ENCODE peak calls at places on chromosomes 12 and 14, in seven cellular contexts. K is lower lobe of right lung, J is tibial nerve, E is mesendoderm, V is fibroblast of lung, D is body of pancreas, O is stomach. I is an unnamed sample.

GRCh38 chr12:14554281-14555008 is 13.2 kb downstream of the PLBD1 start:
- DNase-seq in J (peak), K (peak), D (peak), V (no peak), O (peak), E (peak), I (peak)

GRCh38 chr12:121513464-121514183 is 67.2 kb downstream of the KDM2B start:
- DNase-seq in K (peak), E (peak), O (peak), J (no peak), D (no peak), V (no peak), I (peak)

GRCh38 chr14:35051796-35052195 is 5.7 kb downstream of the FAM177A1 start:
- DNase-seq in J (no peak), O (no peak), K (no peak), V (peak), D (no peak), E (no peak), I (no peak)

GRCh38 chr12:120554658-120555057 is 20.5 kb downstream of the RNF10 start:
- DNase-seq in J (no peak), D (no peak), O (no peak), E (no peak), V (no peak), K (no peak), I (no peak)

GRCh38 chr14:79631276-79631675 is 580.0 kb downstream of the DIO2 start:
- DNase-seq in K (no peak), J (no peak), E (peak), D (no peak), V (no peak), O (no peak), I (no peak)

GRCh38 chr12:67268335-67268895 is 743 bp upstream of the CAND1 start:
- DNase-seq in E (peak), J (peak), K (peak), D (peak), O (peak), V (peak), I (peak)

GRCh38 chr12:90111646-90112565 is 403.3 kb upstream of the ATP2B1 start:
- DNase-seq in E (no peak), J (no peak), D (no peak), O (no peak), K (no peak), V (no peak), I (peak)

GRCh38 chr12:121578230-121579189 is 2.3 kb downstream of the KDM2B start:
- DNase-seq in K (peak), E (peak), J (peak), V (no peak), D (peak), O (no peak), I (no peak)

GRCh38 chr12:4274960-4275868 is 1.7 kb downstream of the CCND2 start:
- DNase-seq in V (no peak), K (no peak), D (peak), O (no peak), J (no peak), E (no peak), I (no peak)

GRCh38 chr14:54533100-54533499 is 23.4 kb downstream of the CGRRF1 start:
- DNase-seq in E (no peak), K (no peak), D (no peak), V (no peak), J (no peak), O (no peak), I (no peak)

GRCh38 chr12:72330291-72330690 is 58.1 kb downstream of the TRHDE start:
- DNase-seq in K (no peak), E (peak), J (no peak), V (peak), O (no peak), D (no peak), I (no peak)

GRCh38 chr14:50835280-50835679 is 4.3 kb upstream of the NIN start:
- DNase-seq in D (no peak), O (no peak), K (no peak), J (no peak), V (peak), E (no peak), I (peak)

GRCh38 chr12:69238589-69239285 is 632 bp upstream of the CPSF6 start:
- DNase-seq in K (no peak), O (no peak), V (no peak), D (no peak), E (no peak), J (no peak), I (no peak)

GRCh38 chr12:94148841-94149780 is 734 bp downstream of the PLXNC1 start:
- DNase-seq in J (no peak), K (peak), D (peak), O (peak), V (peak), E (peak), I (no peak)

GRCh38 chr14:69674546-69675245 is 63.3 kb downstream of the SUSD6 start:
- DNase-seq in V (no peak), E (no peak), D (no peak), O (no peak), J (no peak), K (no peak), I (no peak)

GRCh38 chr12:47147749-47148148 is 68.0 kb upstream of the AMIGO2 start:
- DNase-seq in K (no peak), V (peak), J (no peak), D (no peak), O (no peak), E (no peak), I (no peak)

GRCh38 chr12:95767703-95768102 is 22.9 kb downstream of the NTN4 start:
- DNase-seq in V (no peak), J (no peak), K (no peak), D (no peak), E (no peak), O (no peak), I (no peak)

GRCh38 chr12:15883536-15883935 is 1.3 kb downstream of the STRAP start:
- DNase-seq in E (no peak), D (no peak), K (no peak), J (no peak), V (peak), O (no peak), I (peak)

GRCh38 chr12:49567302-49567610 is 686 bp downstream of the MCRS1 start:
- DNase-seq in O (no peak), V (no peak), E (no peak), J (no peak), K (no peak), D (no peak), I (no peak)

GRCh38 chr14:106622200-106622745 is 1095.9 kb downstream of the TMEM121 start:
- DNase-seq in E (no peak), J (no peak), O (no peak), V (no peak), K (no peak), D (no peak), I (no peak)

GRCh38 chr12:83123039-83123438 is 436.3 kb downstream of the TMTC2 start:
- DNase-seq in V (no peak), D (no peak), K (no peak), E (no peak), O (no peak), J (no peak), I (no peak)

GRCh38 chr12:53971129-53971528 is 1.8 kb upstream of the HOXC11 start:
- DNase-seq in E (no peak), J (no peak), V (no peak), K (no peak), D (no peak), O (no peak), I (no peak)

GRCh38 chr12:53972722-53973092 is 219 bp upstream of the HOXC11 start:
- DNase-seq in K (no peak), V (no peak), E (no peak), D (no peak), O (no peak), J (no peak), I (no peak)

GRCh38 chr12:53970451-53970850 is 2.5 kb upstream of the HOXC11 start:
- DNase-seq in K (no peak), D (no peak), V (no peak), J (no peak), O (no peak), E (no peak), I (no peak)

GRCh38 chr12:53972152-53972702 is 699 bp upstream of the HOXC11 start:
- DNase-seq in K (no peak), D (no peak), E (no peak), J (no peak), V (no peak), O (no peak), I (no peak)

GRCh38 chr12:53971686-53972085 is 1.2 kb upstream of the HOXC11 start:
- DNase-seq in V (no peak), K (no peak), E (no peak), O (no peak), J (no peak), D (no peak), I (no peak)
- H3K4me3 ChIP-seq in V (no peak), K (no peak), E (no peak), O (no peak), J (no peak), D (no peak), I (no peak)

DNA sequence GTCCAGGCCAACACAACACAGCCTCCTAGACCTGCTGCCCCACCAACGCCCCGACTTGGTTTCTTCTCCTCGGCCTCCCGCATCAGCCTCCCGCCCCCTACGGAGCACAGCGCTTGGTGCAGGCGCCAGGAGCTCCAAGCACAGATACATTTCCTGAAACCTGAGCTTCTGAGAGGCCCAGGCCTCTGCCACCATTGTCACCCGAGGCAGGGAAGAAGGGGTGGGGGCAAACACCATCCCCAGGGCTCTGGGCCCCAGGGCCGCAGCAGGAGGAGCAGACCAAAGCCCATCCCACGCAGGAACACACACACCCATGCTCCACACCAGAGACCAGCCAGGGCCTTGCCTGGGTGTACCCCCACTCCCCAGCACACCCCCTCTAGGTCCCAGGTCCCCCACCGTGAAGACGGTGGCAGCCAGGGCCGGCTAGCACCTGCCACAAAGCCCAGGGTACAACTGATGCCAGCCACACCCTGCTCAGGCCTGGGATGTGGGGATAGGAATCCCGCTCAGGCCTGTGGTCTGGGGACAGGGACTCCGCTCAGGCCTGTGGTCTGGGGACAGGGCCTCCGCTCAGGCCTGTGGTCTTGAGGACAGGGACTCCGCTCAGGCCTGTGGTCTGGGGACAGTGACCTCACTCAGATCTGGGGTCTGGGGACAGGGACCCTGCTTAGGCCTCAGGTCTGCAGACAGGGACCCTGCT is 5.4 kb downstream of the JAG2 start:
- DNase-seq in E (peak), D (no peak), J (no peak), O (no peak), K (no peak), V (no peak), I (no peak)
- H3K27ac ChIP-seq in E (no peak), D (no peak), J (no peak), O (no peak), K (no peak), V (no peak), I (no peak)

GRCh38 chr14:21192447-21192822 is 36.6 kb upstream of the OR5AU1 start:
- DNase-seq in V (no peak), J (no peak), E (no peak), D (no peak), K (no peak), O (no peak), I (no peak)
- H3K4me3 ChIP-seq in V (peak), J (peak), E (no peak), D (no peak), K (peak), O (peak), I (peak)

DNA sequence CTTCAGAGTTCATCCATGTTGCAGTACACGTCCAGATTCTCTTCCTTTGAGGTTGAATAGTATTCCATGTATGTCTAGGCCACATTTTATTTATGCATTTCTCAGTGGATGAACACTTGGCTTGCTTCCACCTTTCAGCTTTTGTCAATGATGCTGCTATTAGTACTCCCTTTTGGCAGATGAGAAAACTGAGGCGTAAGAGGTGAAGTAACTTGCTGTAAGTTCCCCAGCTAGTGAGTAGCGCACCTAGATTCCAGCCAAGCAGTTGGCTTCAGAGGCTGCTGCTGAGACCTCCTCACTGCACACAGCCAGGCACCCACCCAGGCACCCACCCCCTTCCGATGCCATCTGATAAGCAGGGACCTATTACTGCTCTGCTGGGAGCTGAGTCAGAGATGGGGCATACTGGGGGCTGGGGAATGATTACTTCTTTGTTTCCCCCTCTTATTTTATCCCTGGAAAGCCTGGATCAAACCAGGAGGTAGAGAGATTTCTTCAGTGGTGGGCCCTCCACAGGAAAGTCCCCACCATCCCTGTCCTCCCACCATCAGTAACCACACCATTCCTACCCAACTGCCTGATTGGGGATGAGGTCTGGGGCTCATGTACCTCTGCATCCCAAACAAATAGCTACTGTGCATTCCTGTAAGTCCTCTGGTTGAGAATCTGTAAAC is 234.6 kb downstream of the PCNX1 start:
- DNase-seq in D (no peak), V (peak), O (no peak), J (no peak), E (no peak), K (no peak), I (no peak)
- H3K27ac ChIP-seq in D (no peak), V (peak), O (no peak), J (no peak), E (no peak), K (no peak), I (no peak)

GRCh38 chr12:55443776-55444175 is at the start of gene OR6C2:
- DNase-seq in V (no peak), D (no peak), E (no peak), J (no peak), O (no peak), K (no peak), I (no peak)
- H3K4me3 ChIP-seq in V (no peak), D (no peak), E (no peak), J (no peak), O (no peak), K (no peak), I (no peak)

DNA sequence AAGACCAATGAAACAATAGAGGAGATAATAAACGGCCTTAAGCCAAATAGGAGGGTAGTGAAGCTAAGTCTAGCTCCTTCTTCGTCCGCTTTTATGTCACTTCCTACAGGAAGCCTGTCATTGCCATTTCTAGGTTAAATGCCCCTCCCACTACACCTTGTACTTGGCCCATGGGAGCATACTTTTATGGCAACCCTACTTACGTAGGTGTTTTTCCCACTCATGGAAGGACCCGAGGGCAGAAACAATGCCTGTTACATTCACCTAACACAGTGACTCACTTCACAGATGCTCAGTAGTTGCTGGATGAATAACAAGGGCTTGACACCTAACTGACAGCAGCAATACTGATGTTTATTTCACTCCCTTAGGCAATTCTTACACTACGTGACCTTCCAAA is 44.5 kb downstream of the ALKBH1 start:
- DNase-seq in V (peak), J (no peak), D (no peak), E (peak), O (no peak), K (no peak), I (no peak)
- H3K27ac ChIP-seq in V (no peak), J (no peak), D (no peak), E (no peak), O (no peak), K (no peak), I (no peak)

GRCh38 chr14:105475269-105475915 is 771 bp downstream of the CRIP2 start:
- DNase-seq in J (no peak), K (no peak), E (peak), D (no peak), O (no peak), V (peak), I (peak)

GRCh38 chr14:105478624-105479305 is 4.1 kb downstream of the CRIP2 start:
- DNase-seq in J (no peak), V (no peak), K (no peak), D (no peak), E (peak), O (no peak), I (no peak)

GRCh38 chr14:105477659-105478623 is 3.3 kb downstream of the CRIP2 start:
- DNase-seq in J (no peak), E (no peak), D (no peak), K (no peak), V (no peak), O (no peak), I (no peak)

GRCh38 chr14:105475916-105476845 is 1.6 kb downstream of the CRIP2 start:
- DNase-seq in J (no peak), K (peak), V (peak), O (peak), E (peak), D (peak), I (peak)

DNA sequence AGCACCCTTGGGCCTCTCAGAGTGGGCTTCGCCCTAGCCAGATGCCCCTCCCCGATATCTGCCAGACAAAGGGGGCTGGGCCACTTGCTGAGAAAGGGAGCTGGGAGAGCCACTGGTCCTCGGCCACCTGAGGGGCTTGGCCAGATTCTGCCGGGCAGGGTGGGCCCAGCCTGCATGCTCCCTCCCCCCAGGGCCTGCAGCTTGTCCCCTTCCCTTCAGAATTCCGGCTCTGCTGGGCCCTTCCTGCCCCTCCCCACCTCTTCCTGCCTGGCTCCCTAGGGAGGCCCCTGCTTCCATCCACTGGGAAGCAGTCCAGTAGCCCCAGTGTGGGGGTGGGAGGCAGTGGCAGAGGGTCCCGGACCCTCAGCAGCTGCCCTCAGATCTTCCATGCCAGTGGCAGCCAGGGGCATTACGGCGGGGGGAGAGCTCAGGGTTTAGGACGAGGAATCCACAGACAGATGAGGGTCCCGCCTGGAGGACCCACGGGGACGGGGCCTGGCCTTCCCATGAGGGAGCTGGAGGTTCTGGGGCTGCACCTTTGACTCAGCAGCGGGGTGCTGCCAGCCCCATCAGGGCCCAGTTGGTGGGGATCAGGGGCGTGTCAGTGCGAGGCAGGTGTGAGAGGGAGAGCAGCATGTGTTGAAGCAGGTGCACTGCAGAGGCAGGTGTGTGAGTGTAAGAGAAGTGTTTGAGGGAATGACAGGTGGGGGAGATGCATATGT is 2.5 kb downstream of the CRIP2 start:
- DNase-seq in J (no peak), K (no peak), E (no peak), V (no peak), D (no peak), O (no peak), I (no peak)
- H3K4me3 ChIP-seq in J (no peak), K (peak), E (no peak), V (peak), D (no peak), O (peak), I (peak)

GRCh38 chr12:101107032-101107763 is 102.8 kb downstream of the SLC5A8 start:
- DNase-seq in K (no peak), D (no peak), E (no peak), O (no peak), J (no peak), V (no peak), I (no peak)
- H3K27ac ChIP-seq in K (no peak), D (no peak), E (no peak), O (no peak), J (no peak), V (no peak), I (no peak)

DNA sequence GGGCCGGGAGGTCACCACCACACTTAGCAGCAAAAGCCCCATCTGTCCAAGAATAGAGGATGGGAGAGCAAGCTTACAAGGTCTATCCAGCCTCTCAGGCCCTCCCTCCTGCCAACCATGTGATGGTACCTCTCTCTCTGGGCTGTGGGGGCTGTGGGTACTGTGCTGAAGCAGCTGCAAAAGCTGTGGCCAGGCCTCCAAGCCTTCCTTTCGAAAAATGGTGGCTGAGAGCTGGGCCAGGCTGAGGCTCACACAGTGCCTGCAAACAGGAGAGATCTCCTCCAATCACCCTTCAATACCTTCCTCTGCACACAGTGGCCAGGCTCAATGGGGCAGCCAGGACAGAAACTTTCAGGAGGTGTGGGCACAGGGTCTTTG is 1.1 kb downstream of the IPO4 start:
- DNase-seq in J (no peak), K (no peak), O (no peak), D (no peak), E (no peak), V (no peak), I (no peak)
- H3K4me3 ChIP-seq in J (no peak), K (peak), O (peak), D (no peak), E (no peak), V (peak), I (peak)

DNA sequence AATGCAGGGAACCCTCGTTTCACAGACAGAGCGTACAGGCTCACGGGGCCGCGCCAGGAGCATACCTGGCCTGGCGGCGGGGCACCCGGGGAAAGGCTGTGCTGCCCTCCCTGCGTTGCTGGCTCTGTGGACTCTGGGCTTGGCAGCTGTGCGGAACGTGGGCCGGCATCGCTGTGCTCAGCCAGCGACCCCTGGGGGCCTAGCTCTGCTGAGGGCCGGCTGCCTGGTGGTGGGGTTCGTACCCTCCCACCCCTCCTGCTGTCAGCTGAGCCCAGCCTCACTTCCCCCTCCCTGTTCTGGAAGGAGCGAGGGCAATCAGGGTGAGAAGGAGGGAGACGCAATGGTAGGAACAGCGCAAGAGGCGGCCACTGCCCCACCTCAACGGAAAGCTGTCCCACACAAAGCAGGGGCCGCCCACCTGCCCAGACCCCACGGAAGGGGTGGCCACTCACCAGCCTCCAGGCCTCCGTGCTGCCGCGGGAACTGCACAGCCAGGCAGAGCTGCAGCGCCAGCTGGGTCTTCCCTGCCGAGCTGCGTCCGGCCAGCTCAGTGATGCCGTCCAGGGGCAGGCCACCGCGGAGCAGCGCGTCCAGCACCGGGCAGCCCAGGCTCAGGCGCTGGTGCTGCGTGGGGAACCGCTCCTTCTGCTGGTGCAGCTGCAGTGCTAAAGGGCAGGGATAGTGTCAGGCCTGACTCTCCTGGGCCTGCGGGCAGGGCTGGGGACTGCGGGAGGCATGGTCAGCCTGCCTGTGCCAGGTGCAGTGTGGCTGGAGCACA is 8.5 kb downstream of the XRCC3 start:
- DNase-seq in O (no peak), K (no peak), J (no peak), E (no peak), V (no peak), D (no peak), I (no peak)
- H3K27ac ChIP-seq in O (no peak), K (peak), J (no peak), E (no peak), V (no peak), D (no peak), I (no peak)

I was measured in SJCRH30.